ENCODE peak calls at places on chromosomes 13 and 19, in four cellular contexts. K, A, U and Y are unnamed samples.

GRCh38 chr13:30863231-30863630 is 42.8 kb upstream of the MEDAG start:
- DNase-seq in K (no peak), A (no peak), U (no peak), Y (no peak)

GRCh38 chr13:46577656-46578589 is 25.0 kb downstream of the LRCH1 start:
- DNase-seq in K (no peak), A (no peak), U (no peak), Y (no peak)

GRCh38 chr13:61700663-61701062 is 285.0 kb upstream of the PCDH20 start:
- DNase-seq in K (no peak), A (no peak), U (no peak), Y (no peak)

GRCh38 chr13:44040070-44040753 is 160.5 kb downstream of the LACC1 start:
- DNase-seq in K (peak), A (no peak), U (no peak), Y (no peak)

GRCh38 chr19:6739884-6740588 is 556 bp downstream of the TRIP10 start:
- DNase-seq in K (no peak), A (no peak), U (peak), Y (peak)

GRCh38 chr13:101211261-101211660 is 205.0 kb downstream of the NALCN start:
- DNase-seq in K (peak), A (peak), U (no peak), Y (no peak)

GRCh38 chr19:38930776-38931761 is at the start of gene MRPS12:
- DNase-seq in K (peak), A (peak), U (peak), Y (peak)

GRCh38 chr13:111228262-111229144 is 91.9 kb upstream of the TEX29 start:
- DNase-seq in K (peak), A (no peak), U (no peak), Y (no peak)

GRCh38 chr13:42549555-42549941 is 24.4 kb upstream of the TNFSF11 start:
- DNase-seq in K (no peak), A (no peak), U (no peak), Y (no peak)